ENCODE peak calls at places on chromosomes 13 and 19, in nine cellular contexts. K is heart left ventricle, J is body of pancreas, D is AG04450, V is neural progenitor cell, B is A549, P is left ventricle myocardium inferior, F is fibroblast of lung, T is brain microvascular endothelial cell. Z is an unnamed sample.

GRCh38 chr13:109494955-109495354 is 291.4 kb downstream of the IRS2 start:
- DNase-seq in J (no peak), B (peak; percentile 11), V (no peak), K (no peak), D (no peak), F (peak; percentile 69), T (peak; percentile 64), P (no peak), Z (peak; percentile 93)

GRCh38 chr13:70098669-70099068 is 9.0 kb upstream of the ATXN8OS start:
- DNase-seq in V (no peak), J (no peak), D (no peak), T (no peak), K (no peak), P (no peak), F (peak; percentile 3), B (no peak), Z (no peak)

GRCh38 chr19:46824887-46825730 is 25.5 kb downstream of the AP2S1 start:
- DNase-seq in T (no peak), F (peak; percentile 26), J (no peak), V (no peak), K (no peak), D (no peak), P (no peak), B (peak; percentile 41), Z (no peak)

GRCh38 chr13:101919541-101920306 is 467.2 kb downstream of the ITGBL1 start:
- DNase-seq in B (no peak), D (no peak), V (peak; percentile 83), T (peak; percentile 40), P (peak; percentile 27), K (peak; percentile 11), F (peak; percentile 44), J (no peak), Z (no peak)

GRCh38 chr19:30133803-30134202 is 191.8 kb downstream of the URI1 start:
- DNase-seq in K (no peak), D (no peak), V (no peak), J (no peak), T (no peak), P (no peak), F (no peak), B (no peak), Z (no peak)

GRCh38 chr13:41465215-41465907 is 8.0 kb downstream of the RGCC start:
- DNase-seq in P (peak; percentile 50), F (peak; percentile 81), J (no peak), B (no peak), D (peak; percentile 53), K (peak; percentile 71), T (peak; percentile 85), V (no peak), Z (peak; percentile 75)

GRCh38 chr19:9885077-9885552 is 50.0 kb downstream of the PIN1 start:
- DNase-seq in K (peak; percentile 21), D (no peak), T (peak; percentile 40), P (peak; percentile 41), V (no peak), B (no peak), J (peak; percentile 12), F (peak; percentile 33), Z (no peak)

GRCh38 chr19:33772858-33773180 is 23.9 kb upstream of the KCTD15 start:
- DNase-seq in J (no peak), D (no peak), T (no peak), V (no peak), P (no peak), F (no peak), B (no peak), K (no peak), Z (no peak)

GRCh38 chr13:22880756-22881701 is 299.8 kb upstream of the SGCG start:
- DNase-seq in J (no peak), B (no peak), D (no peak), P (no peak), T (no peak), V (no peak), F (no peak), K (no peak), Z (no peak)

GRCh38 chr13:20192470-20193141 is at the start of gene GJB2:
- DNase-seq in T (no peak), D (no peak), J (no peak), V (peak; percentile 49), P (no peak), K (no peak), B (no peak), F (no peak), Z (no peak)

GRCh38 chr13:105196052-105196451 is 1339.4 kb downstream of the EFNB2 start:
- DNase-seq in D (no peak), V (no peak), T (peak; percentile 94), K (no peak), J (no peak), P (no peak), F (peak; percentile 39), B (peak; percentile 25), Z (peak; percentile 25)

GRCh38 chr13:47326061-47326460 is 429.2 kb upstream of the HTR2A start:
- DNase-seq in K (no peak), T (peak; percentile 7), J (no peak), D (no peak), B (no peak), P (no peak), F (peak; percentile 28), V (no peak), Z (no peak)

GRCh38 chr13:62243146-62243545 is 827.5 kb upstream of the PCDH20 start:
- DNase-seq in D (no peak), K (no peak), T (no peak), V (no peak), P (no peak), J (no peak), B (no peak), F (no peak), Z (no peak)

GRCh38 chr13:23630349-23631093 is 60.3 kb downstream of the TNFRSF19 start:
- DNase-seq in D (no peak), P (no peak), K (no peak), J (no peak), F (no peak), T (peak; percentile 28), V (peak; percentile 61), B (no peak), Z (no peak)

GRCh38 chr13:99987180-99988047 is 5.8 kb downstream of the ZIC2 start:
- DNase-seq in V (peak; percentile 71), B (no peak), D (no peak), K (no peak), J (no peak), T (no peak), F (no peak), P (no peak), Z (no peak)

GRCh38 chr19:45636902-45637301 is 2.3 kb downstream of the EML2 start:
- DNase-seq in B (no peak), V (no peak), D (no peak), K (no peak), P (no peak), F (no peak), T (no peak), J (no peak), Z (no peak)

DNA sequence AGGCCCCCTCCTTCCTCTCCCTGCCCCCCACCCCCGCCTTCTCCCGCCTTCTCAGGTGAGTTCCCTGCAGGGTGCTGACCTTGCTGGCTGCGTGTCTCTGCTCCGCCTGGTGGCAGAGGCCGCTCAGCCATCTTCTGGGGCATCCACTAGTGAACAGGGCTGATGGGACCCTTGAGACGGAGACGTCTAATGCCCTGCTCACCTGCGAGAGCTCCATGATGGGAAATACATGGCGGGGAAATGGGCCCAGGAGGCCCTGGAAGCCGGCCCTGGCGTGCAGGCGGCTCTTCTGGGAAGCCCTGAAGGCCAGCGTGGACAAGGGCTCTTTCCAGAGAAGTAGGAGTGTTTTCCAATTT is 15.2 kb upstream of the F7 start:
- DNase-seq in P (no peak), J (no peak), D (no peak), V (no peak), B (no peak), F (no peak), K (no peak), T (no peak), Z (no peak)
- TF ChIP-seq CTCF in P (no peak), J (no peak), D (no peak), V (no peak), B (no peak), F (no peak), K (no peak), T (no peak), Z (no peak)

GRCh38 chr13:65535360-65535759 is 1694.8 kb downstream of the PCDH9 start:
- DNase-seq in T (no peak), D (no peak), J (no peak), B (no peak), V (no peak), P (no peak), F (no peak), K (no peak), Z (no peak)

GRCh38 chr13:65532231-65532630 is 1697.9 kb downstream of the PCDH9 start:
- DNase-seq in D (no peak), K (no peak), J (no peak), F (no peak), P (no peak), B (no peak), T (no peak), V (no peak), Z (no peak)

GRCh38 chr13:65530688-65531087 is 1699.4 kb downstream of the PCDH9 start:
- DNase-seq in F (no peak), D (no peak), J (no peak), K (no peak), P (no peak), T (no peak), V (no peak), B (no peak), Z (no peak)
- H3K27ac ChIP-seq in F (no peak overlapping the region), D (no peak overlapping the region), J (no peak overlapping the region), K (no peak overlapping the region), P (no peak overlapping the region), T (no peak overlapping the region), V (no peak overlapping the region), B (no peak overlapping the region), Z (no peak overlapping the region)

GRCh38 chr13:71477735-71478134 is 389.3 kb downstream of the DACH1 start:
- DNase-seq in F (no peak), T (no peak), J (no peak), V (peak; percentile 9), B (no peak), K (no peak), D (no peak), P (no peak), Z (no peak)
- TF ChIP-seq CTCF in F (peak; percentile 41), T (peak; percentile 47), J (peak; percentile 8), V (peak; percentile 73), B (peak; percentile 45), K (peak; percentile 36), D (peak; percentile 38), P (peak; percentile 47), Z (no peak)

DNA sequence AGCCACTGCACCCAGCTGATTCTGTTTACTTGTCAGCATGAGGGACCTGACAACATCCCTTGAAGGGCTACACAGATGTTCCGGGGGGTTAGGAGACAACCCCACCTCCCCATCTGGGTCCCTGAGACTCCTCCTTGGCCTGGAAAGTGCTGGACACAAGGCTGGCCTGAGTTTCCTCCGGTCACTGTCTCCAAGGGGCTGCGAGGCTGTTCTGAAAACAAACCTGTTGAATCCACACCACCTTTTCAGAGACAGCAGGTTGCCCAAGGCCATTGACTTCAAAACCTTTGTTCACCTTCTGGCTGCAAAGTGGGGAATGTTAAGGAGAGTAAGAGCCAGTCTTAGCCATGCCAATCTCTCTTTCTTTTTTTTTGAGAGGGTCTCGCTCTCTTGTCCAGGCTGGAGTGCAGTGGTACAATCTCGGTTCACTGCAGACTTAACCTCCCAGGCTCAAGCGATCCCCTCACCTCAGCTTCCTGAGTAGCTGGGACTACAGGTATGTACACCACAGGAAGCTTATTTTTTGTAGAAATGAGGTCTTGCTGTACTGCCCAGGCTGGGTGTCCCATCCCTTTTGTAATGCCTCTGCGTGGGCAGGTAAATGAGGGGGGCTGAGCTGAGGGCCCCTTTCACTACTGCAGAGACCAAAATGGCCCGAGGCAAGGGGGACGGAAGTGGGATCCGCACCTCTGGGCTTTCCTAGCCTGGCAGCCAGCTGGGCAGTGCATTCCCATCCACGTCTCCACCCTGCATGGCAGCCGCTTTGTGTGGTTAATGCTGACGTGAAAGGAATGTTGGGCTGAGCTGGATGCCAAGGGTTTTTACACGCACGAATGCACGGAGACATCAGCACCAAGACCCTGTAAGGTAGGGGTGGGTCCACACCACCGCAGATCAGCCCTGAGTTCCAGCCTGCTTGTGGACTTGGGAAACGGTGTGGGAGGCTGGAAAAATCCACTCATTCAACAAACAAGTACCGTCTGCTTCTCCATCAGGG is 1.9 kb upstream of the ZNF628 start:
- DNase-seq in V (peak; percentile 61), J (no peak), D (no peak), T (no peak), F (no peak), B (no peak), P (no peak), K (no peak), Z (peak; percentile 46)
- H3K27ac ChIP-seq in V (no peak overlapping the region), J (no peak overlapping the region), D (no peak overlapping the region), T (no peak overlapping the region), F (peak overlapping the region; percentile 10), B (no peak overlapping the region), P (no peak overlapping the region), K (no peak overlapping the region), Z (peak overlapping the region; percentile 56)

Z was measured in foreskin keratinocyte.